ENCODE peak calls at places on chromosomes 2 and 18, in four cellular contexts. J is SK-N-SH, R is HepG2, U is H1. W is an unnamed sample.

GRCh38 chr2:70511986-70512729 is 41.5 kb downstream of the TGFA start:
- DNase-seq in J (no peak), U (peak; percentile 30), R (no peak), W (no peak)

GRCh38 chr18:69844656-69845055 is 103.0 kb downstream of the CD226 start:
- DNase-seq in J (no peak), U (no peak), R (no peak), W (no peak)

GRCh38 chr2:119760876-119761275 is 1.2 kb downstream of the PTPN4 start:
- DNase-seq in U (no peak), R (peak; percentile 22), J (no peak), W (no peak)

GRCh38 chr18:80065705-80066104 is 31.5 kb downstream of the RBFA start:
- DNase-seq in J (no peak), R (no peak), U (peak; percentile 32), W (no peak)

GRCh38 chr2:72962911-72963310 is 45.6 kb downstream of the EMX1 start:
- DNase-seq in R (no peak), J (no peak), U (no peak), W (no peak)

GRCh38 chr2:2696341-2697132 is 365.5 kb upstream of the MYT1L start:
- DNase-seq in J (no peak), R (no peak), U (no peak), W (no peak)

GRCh38 chr2:223487447-223487846 is 114.7 kb downstream of the SCG2 start:
- DNase-seq in J (no peak), R (no peak), U (no peak), W (no peak)

GRCh38 chr18:57806891-57807280 is 3.8 kb upstream of the ATP8B1 start:
- DNase-seq in U (no peak), R (no peak), J (no peak), W (no peak)

GRCh38 chr2:95260028-95261023 is 13.9 kb upstream of the PROM2 start:
- DNase-seq in R (no peak), U (no peak), J (peak; percentile 2), W (no peak)

GRCh38 chr2:219386532-219387280 is 1.0 kb downstream of the DNPEP start:
- DNase-seq in U (no peak), R (no peak), J (no peak), W (no peak)

GRCh38 chr18:24118750-24119577 is 19.9 kb upstream of the CABYR start:
- DNase-seq in R (peak; percentile 70), U (peak; percentile 76), J (peak; percentile 49), W (peak; percentile 56)

GRCh38 chr2:6754412-6754811 is 111.3 kb downstream of the CMPK2 start:
- DNase-seq in U (no peak), J (no peak), R (no peak), W (no peak)

GRCh38 chr2:241376808-241377207 is 20.7 kb downstream of the FARP2 start:
- DNase-seq in R (no peak), J (no peak), U (no peak), W (no peak)

GRCh38 chr18:79151191-79151590 is 82.0 kb downstream of the ATP9B start:
- DNase-seq in J (no peak), U (no peak), R (no peak), W (no peak)

GRCh38 chr2:28621172-28622100 is 125.6 kb downstream of the PLB1 start:
- DNase-seq in J (peak; percentile 47), U (peak; percentile 56), R (peak; percentile 83), W (no peak)

GRCh38 chr2:100230754-100231153 is 88.4 kb upstream of the AFF3 start:
- DNase-seq in J (no peak), U (no peak), R (no peak), W (no peak)

GRCh38 chr2:70448041-70448440 is 105.6 kb downstream of the TGFA start:
- DNase-seq in R (no peak), J (no peak), U (no peak), W (no peak)

GRCh38 chr2:228056706-228057105 is 124.8 kb downstream of the SPHKAP start:
- DNase-seq in U (no peak), R (no peak), J (no peak), W (no peak)

GRCh38 chr2:215808996-215809395 is 204.4 kb downstream of the MREG start:
- DNase-seq in U (no peak), J (no peak), R (no peak), W (no peak)

GRCh38 chr2:178277741-178278197 is 83.5 kb downstream of the OSBPL6 start:
- DNase-seq in U (no peak), R (peak; percentile 86), J (no peak), W (no peak)

GRCh38 chr18:79567481-79568147 is 112.0 kb upstream of the CTDP1 start:
- DNase-seq in R (no peak), U (no peak), J (no peak), W (no peak)

GRCh38 chr2:174681099-174681982 is 82.9 kb downstream of the CHRNA1 start:
- DNase-seq in R (peak; percentile 23), U (no peak), J (peak; percentile 38), W (no peak)

GRCh38 chr2:160214461-160215055 is 14.5 kb upstream of the ITGB6 start:
- DNase-seq in U (no peak), R (peak; percentile 42), J (no peak), W (no peak)

GRCh38 chr2:9152975-9153402 is 53.6 kb upstream of the ASAP2 start:
- DNase-seq in J (no peak), R (no peak), U (no peak), W (no peak)

GRCh38 chr2:14944562-14945346 is 312.2 kb downstream of the LRATD1 start:
- DNase-seq in J (peak; percentile 20), U (peak; percentile 58), R (peak; percentile 58), W (no peak)

GRCh38 chr2:231780123-231780908 is 766 bp downstream of the PDE6D start:
- DNase-seq in R (peak; percentile 44), J (peak; percentile 37), U (peak; percentile 58), W (no peak)

GRCh38 chr2:37688771-37689468 is 17.5 kb upstream of the CDC42EP3 start:
- DNase-seq in R (no peak), U (no peak), J (no peak), W (no peak)

GRCh38 chr2:79100301-79100700 is 12.5 kb upstream of the REG1B start:
- DNase-seq in J (no peak), R (no peak), U (no peak), W (no peak)

GRCh38 chr2:133439281-133439920 is 128.9 kb downstream of the NCKAP5 start:
- DNase-seq in R (no peak), U (no peak), J (no peak), W (no peak)

DNA sequence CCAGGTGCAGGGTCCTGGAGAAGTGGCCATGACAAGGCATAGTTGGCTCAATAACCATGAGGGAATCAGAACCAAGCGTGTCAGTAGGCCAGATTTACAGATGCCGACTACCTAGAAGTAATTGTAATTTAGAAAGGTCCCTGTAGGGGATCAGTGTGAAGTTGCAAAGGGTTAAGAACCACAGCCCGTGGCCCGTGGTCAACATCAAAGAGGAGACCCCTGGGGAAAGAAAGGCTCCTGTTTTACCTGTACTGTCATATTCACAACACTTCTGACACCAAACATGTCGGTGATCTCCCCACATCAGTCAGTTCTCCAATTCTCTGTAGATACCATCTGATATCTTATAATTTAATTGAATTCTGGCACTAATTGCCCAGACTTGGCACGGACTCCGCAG is 31.0 kb downstream of the SP100 start:
- DNase-seq in R (no peak), J (no peak), U (no peak), W (no peak)
- TF ChIP-seq TCF12 in R (no peak), J (no peak), U (no peak), W (no peak)

DNA sequence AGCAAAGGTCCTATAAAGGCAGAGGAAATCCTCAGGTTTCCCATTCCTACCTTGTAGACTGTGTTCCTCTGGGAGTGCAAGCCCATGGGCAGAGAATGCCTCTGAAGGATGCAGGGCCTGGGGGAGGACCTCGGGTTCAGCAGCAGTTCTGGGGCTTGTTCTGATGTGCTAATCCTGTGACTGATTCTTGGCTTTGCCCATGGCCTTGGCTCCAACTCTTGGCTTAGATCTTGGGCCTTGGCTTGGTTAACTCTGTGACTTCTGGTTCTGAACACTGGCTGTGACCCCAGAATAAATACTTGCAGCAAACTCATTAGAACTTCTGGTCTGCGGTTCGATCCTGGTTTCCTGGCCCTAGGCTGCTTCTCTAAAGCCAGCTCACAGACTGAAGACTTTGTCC is 366.9 kb upstream of the ZEB2 start:
- DNase-seq in R (no peak), U (no peak), J (no peak), W (no peak)
- TF ChIP-seq TCF12 in R (no peak), U (no peak), J (no peak), W (no peak)

GRCh38 chr2:214550774-214551173 is 139.9 kb downstream of the VWC2L start:
- DNase-seq in J (no peak), U (no peak), R (no peak), W (no peak)
- TF ChIP-seq TCF12 in J (no peak), U (no peak), R (no peak), W (no peak)

GRCh38 chr18:46560671-46561045 is 96.4 kb downstream of the LOXHD1 start:
- DNase-seq in J (no peak), R (no peak), U (peak; percentile 33), W (no peak)

GRCh38 chr18:46563317-46563716 is 93.7 kb downstream of the LOXHD1 start:
- DNase-seq in R (no peak), J (no peak), U (no peak), W (no peak)

GRCh38 chr18:46566111-46566510 is 90.9 kb downstream of the LOXHD1 start:
- DNase-seq in R (no peak), J (no peak), U (no peak), W (no peak)

GRCh38 chr18:46559946-46560670 is 96.9 kb downstream of the LOXHD1 start:
- DNase-seq in J (no peak), R (no peak), U (peak; percentile 28), W (no peak)

GRCh38 chr18:46562674-46563192 is 94.3 kb downstream of the LOXHD1 start:
- DNase-seq in J (no peak), U (no peak), R (no peak), W (no peak)
- TF ChIP-seq TCF12 in J (no peak), U (no peak), R (no peak), W (no peak)

GRCh38 chr2:20223345-20224190 is 1.4 kb downstream of the SDC1 start:
- DNase-seq in R (peak; percentile 61), U (peak; percentile 79), J (peak; percentile 97), W (no peak)
- TF ChIP-seq TCF12 in R (no peak), U (no peak), J (no peak), W (no peak)

GRCh38 chr2:176902454-176902853 is 310.1 kb upstream of the HNRNPA3 start:
- DNase-seq in R (no peak), U (no peak), J (no peak), W (no peak)

GRCh38 chr2:176910828-176911227 is 301.8 kb upstream of the HNRNPA3 start:
- DNase-seq in U (no peak), R (no peak), J (no peak), W (no peak)

DNA sequence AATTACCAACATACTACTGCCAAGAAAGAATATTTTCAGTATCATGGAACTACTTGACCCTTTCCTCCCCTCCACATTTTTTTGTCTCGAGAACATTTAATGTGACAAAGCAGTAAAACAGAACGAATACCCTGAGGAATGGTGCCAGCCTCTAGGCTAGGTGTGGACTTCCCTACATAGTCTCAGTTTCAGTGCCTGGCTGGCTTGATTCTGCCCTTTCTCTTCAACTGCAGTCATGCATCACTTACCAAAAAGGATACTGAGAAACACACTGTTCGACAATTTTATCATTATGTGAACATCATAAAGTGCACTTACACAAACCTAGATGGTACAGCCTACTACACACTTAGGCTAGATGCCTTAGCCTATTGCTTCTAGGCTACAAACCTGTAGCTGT is 305.3 kb upstream of the HNRNPA3 start:
- DNase-seq in J (no peak), R (no peak), U (no peak), W (no peak)
- TF ChIP-seq TCF12 in J (no peak), R (no peak), U (no peak), W (no peak)